ENCODE peak calls at places on chromosomes 6 and 20, in ten cellular contexts. B, M, K, Q, F, A, V, H, U and G are unnamed samples.

GRCh38 chr6:137210903-137211302 is 8.3 kb downstream of the IFNGR1 start:
- DNase-seq in B (peak), M (no peak), K (no peak), Q (no peak), F (peak), A (no peak), V (peak), H (no peak), U (no peak), G (peak)

GRCh38 chr6:157228421-157229218 is 94.7 kb downstream of the TMEM242 start:
- DNase-seq in B (no peak), M (peak), K (no peak), Q (no peak), F (no peak), A (no peak), V (no peak), H (peak), U (no peak), G (no peak)

GRCh38 chr6:117555262-117555849 is 47.0 kb downstream of the GOPC start:
- DNase-seq in B (no peak), M (no peak), K (no peak), Q (no peak), F (no peak), A (no peak), V (no peak), H (no peak), U (no peak), G (no peak)

GRCh38 chr6:91341473-91341872 is 754.6 kb upstream of the MAP3K7 start:
- DNase-seq in B (no peak), M (no peak), K (no peak), Q (no peak), F (no peak), A (no peak), V (no peak), H (no peak), U (no peak), G (no peak)

GRCh38 chr6:42962502-42963178 is 2.1 kb downstream of the GNMT start:
- DNase-seq in B (no peak), M (peak), K (no peak), Q (no peak), F (no peak), A (no peak), V (no peak), H (no peak), U (no peak), G (no peak)

GRCh38 chr6:4017847-4018193 is 61.1 kb downstream of the FAM217A start:
- DNase-seq in B (peak), M (no peak), K (no peak), Q (no peak), F (peak), A (no peak), V (peak), H (no peak), U (peak), G (peak)

GRCh38 chr6:169971171-169971861 is 219.9 kb downstream of the ERMARD start:
- DNase-seq in B (no peak), M (no peak), K (no peak), Q (peak), F (no peak), A (no peak), V (no peak), H (peak), U (no peak), G (no peak)

GRCh38 chr6:20879121-20879520 is 344.9 kb downstream of the CDKAL1 start:
- DNase-seq in B (no peak), M (no peak), K (no peak), Q (no peak), F (no peak), A (no peak), V (no peak), H (no peak), U (peak), G (no peak)

GRCh38 chr20:32898721-32899120 is 40.0 kb downstream of the EFCAB8 start:
- DNase-seq in B (peak), M (no peak), K (no peak), Q (no peak), F (peak), A (no peak), V (peak), H (no peak), U (no peak), G (no peak)

GRCh38 chr6:45698046-45698445 is 317.6 kb downstream of the CLIC5 start:
- DNase-seq in B (no peak), M (no peak), K (no peak), Q (no peak), F (no peak), A (no peak), V (no peak), H (no peak), U (no peak), G (no peak)

GRCh38 chr6:113586413-113586812 is 270.7 kb upstream of the MARCKS start:
- DNase-seq in B (peak), M (no peak), K (no peak), Q (no peak), F (peak), A (no peak), V (peak), H (no peak), U (no peak), G (peak)

GRCh38 chr20:47251154-47252020 is 105.1 kb downstream of the ZMYND8 start:
- DNase-seq in B (no peak), M (no peak), K (no peak), Q (no peak), F (no peak), A (no peak), V (no peak), H (no peak), U (no peak), G (no peak)

GRCh38 chr20:325889-326644 is 715 bp downstream of the SOX12 start:
- DNase-seq in B (peak), M (peak), K (peak), Q (peak), F (peak), A (peak), V (peak), H (peak), U (peak), G (peak)

GRCh38 chr6:74611220-74611619 is 594.6 kb downstream of the COL12A1 start:
- DNase-seq in B (no peak), M (no peak), K (no peak), Q (no peak), F (no peak), A (no peak), V (no peak), H (no peak), U (no peak), G (no peak)

GRCh38 chr6:35489995-35490791 is 6.7 kb downstream of the TEAD3 start:
- DNase-seq in B (peak), M (peak), K (peak), Q (peak), F (peak), A (no peak), V (peak), H (peak), U (no peak), G (peak)

GRCh38 chr20:54479138-54479906 is 3.9 kb downstream of the DOK5 start:
- DNase-seq in B (no peak), M (no peak), K (no peak), Q (no peak), F (peak), A (no peak), V (no peak), H (no peak), U (no peak), G (no peak)

GRCh38 chr20:30610044-30610693 is 647.3 kb upstream of the DEFB115 start:
- DNase-seq in B (no peak), M (no peak), K (peak), Q (no peak), F (no peak), A (no peak), V (no peak), H (no peak), U (no peak), G (no peak)

GRCh38 chr20:39676857-39677351 is 714.8 kb downstream of the DHX35 start:
- DNase-seq in B (peak), M (peak), K (no peak), Q (peak), F (peak), A (no peak), V (peak), H (no peak), U (peak), G (peak)

GRCh38 chr6:105560611-105561066 is 157.8 kb upstream of the PREP start:
- DNase-seq in B (peak), M (no peak), K (no peak), Q (no peak), F (peak), A (no peak), V (no peak), H (no peak), U (peak), G (peak)

GRCh38 chr6:85544776-85545175 is 48.9 kb downstream of the SNX14 start:
- DNase-seq in B (no peak), M (no peak), K (no peak), Q (no peak), F (peak), A (no peak), V (no peak), H (no peak), U (no peak), G (no peak)

GRCh38 chr6:111409430-111409829 is 73.6 kb downstream of the REV3L start:
- DNase-seq in B (no peak), M (no peak), K (no peak), Q (no peak), F (no peak), A (no peak), V (no peak), H (no peak), U (peak), G (no peak)

GRCh38 chr6:113347420-113347819 is 509.7 kb upstream of the MARCKS start:
- DNase-seq in B (peak), M (no peak), K (no peak), Q (no peak), F (peak), A (no peak), V (peak), H (no peak), U (no peak), G (peak)

GRCh38 chr6:167429353-167429752 is 104.5 kb downstream of the TTLL2 start:
- DNase-seq in B (no peak), M (no peak), K (no peak), Q (no peak), F (no peak), A (no peak), V (no peak), H (no peak), U (no peak), G (no peak)

GRCh38 chr6:2396856-2397640 is 151.6 kb upstream of the GMDS start:
- DNase-seq in B (peak), M (no peak), K (peak), Q (no peak), F (peak), A (no peak), V (peak), H (no peak), U (no peak), G (peak)

GRCh38 chr20:64266988-64267387 is 11.4 kb downstream of the PCMTD2 start:
- DNase-seq in B (no peak), M (no peak), K (no peak), Q (no peak), F (no peak), A (no peak), V (no peak), H (no peak), U (no peak), G (no peak)

GRCh38 chr20:23441850-23442313 is 2.4 kb downstream of the CSTL1 start:
- DNase-seq in B (peak), M (peak), K (peak), Q (peak), F (peak), A (peak), V (peak), H (peak), U (peak), G (peak)

GRCh38 chr20:50237349-50237748 is 46.7 kb downstream of the CEBPB start:
- DNase-seq in B (no peak), M (peak), K (no peak), Q (no peak), F (no peak), A (peak), V (no peak), H (no peak), U (no peak), G (no peak)

GRCh38 chr20:39195495-39196129 is 233.5 kb downstream of the DHX35 start:
- DNase-seq in B (no peak), M (no peak), K (no peak), Q (no peak), F (no peak), A (no peak), V (no peak), H (no peak), U (no peak), G (no peak)

GRCh38 chr20:17655865-17656489 is 26.1 kb downstream of the RRBP1 start:
- DNase-seq in B (no peak), M (peak), K (no peak), Q (no peak), F (peak), A (no peak), V (no peak), H (peak), U (peak), G (peak)

GRCh38 chr6:99138445-99138844 is 190.7 kb upstream of the FBXL4 start:
- DNase-seq in B (no peak), M (no peak), K (no peak), Q (no peak), F (no peak), A (no peak), V (no peak), H (no peak), U (no peak), G (no peak)

GRCh38 chr6:128803911-128804310 is 79.0 kb upstream of the LAMA2 start:
- DNase-seq in B (peak), M (peak), K (peak), Q (no peak), F (peak), A (no peak), V (peak), H (no peak), U (no peak), G (peak)

GRCh38 chr6:130760006-130760405 is 67.2 kb upstream of the SMLR1 start:
- DNase-seq in B (peak), M (no peak), K (no peak), Q (no peak), F (peak), A (peak), V (peak), H (no peak), U (peak), G (peak)

GRCh38 chr20:35618372-35619131 is 2.9 kb downstream of the SPAG4 start:
- DNase-seq in B (peak), M (peak), K (no peak), Q (peak), F (peak), A (peak), V (peak), H (peak), U (peak), G (peak)

GRCh38 chr6:47308674-47309325 is 905 bp downstream of the TNFRSF21 start:
- DNase-seq in B (no peak), M (peak), K (peak), Q (peak), F (peak), A (no peak), V (peak), H (peak), U (no peak), G (peak)

GRCh38 chr20:35121186-35121585 is 25.9 kb downstream of the EDEM2 start:
- DNase-seq in B (no peak), M (no peak), K (no peak), Q (no peak), F (no peak), A (no peak), V (no peak), H (no peak), U (no peak), G (no peak)

GRCh38 chr20:37781626-37782025 is 87.8 kb downstream of the CTNNBL1 start:
- DNase-seq in B (no peak), M (no peak), K (no peak), Q (no peak), F (peak), A (no peak), V (no peak), H (no peak), U (peak), G (no peak)
- TF ChIP-seq CTCF in B (no peak), M (no peak), K (no peak), Q (no peak), F (no peak), A (no peak), V (no peak), H (no peak), U (no peak), G (no peak)

GRCh38 chr20:21704408-21705385 is 767 bp upstream of the PAX1 start:
- DNase-seq in B (no peak), M (no peak), K (no peak), Q (no peak), F (no peak), A (no peak), V (no peak), H (no peak), U (no peak), G (no peak)

GRCh38 chr20:21701171-21701876 is 4.1 kb upstream of the PAX1 start:
- DNase-seq in B (no peak), M (no peak), K (no peak), Q (no peak), F (no peak), A (no peak), V (no peak), H (no peak), U (no peak), G (no peak)

GRCh38 chr20:21703740-21704407 is 1.6 kb upstream of the PAX1 start:
- DNase-seq in B (no peak), M (no peak), K (no peak), Q (no peak), F (no peak), A (no peak), V (no peak), H (no peak), U (no peak), G (no peak)

GRCh38 chr20:21702001-21702400 is 3.5 kb upstream of the PAX1 start:
- DNase-seq in B (no peak), M (no peak), K (no peak), Q (no peak), F (no peak), A (no peak), V (no peak), H (no peak), U (no peak), G (no peak)

DNA sequence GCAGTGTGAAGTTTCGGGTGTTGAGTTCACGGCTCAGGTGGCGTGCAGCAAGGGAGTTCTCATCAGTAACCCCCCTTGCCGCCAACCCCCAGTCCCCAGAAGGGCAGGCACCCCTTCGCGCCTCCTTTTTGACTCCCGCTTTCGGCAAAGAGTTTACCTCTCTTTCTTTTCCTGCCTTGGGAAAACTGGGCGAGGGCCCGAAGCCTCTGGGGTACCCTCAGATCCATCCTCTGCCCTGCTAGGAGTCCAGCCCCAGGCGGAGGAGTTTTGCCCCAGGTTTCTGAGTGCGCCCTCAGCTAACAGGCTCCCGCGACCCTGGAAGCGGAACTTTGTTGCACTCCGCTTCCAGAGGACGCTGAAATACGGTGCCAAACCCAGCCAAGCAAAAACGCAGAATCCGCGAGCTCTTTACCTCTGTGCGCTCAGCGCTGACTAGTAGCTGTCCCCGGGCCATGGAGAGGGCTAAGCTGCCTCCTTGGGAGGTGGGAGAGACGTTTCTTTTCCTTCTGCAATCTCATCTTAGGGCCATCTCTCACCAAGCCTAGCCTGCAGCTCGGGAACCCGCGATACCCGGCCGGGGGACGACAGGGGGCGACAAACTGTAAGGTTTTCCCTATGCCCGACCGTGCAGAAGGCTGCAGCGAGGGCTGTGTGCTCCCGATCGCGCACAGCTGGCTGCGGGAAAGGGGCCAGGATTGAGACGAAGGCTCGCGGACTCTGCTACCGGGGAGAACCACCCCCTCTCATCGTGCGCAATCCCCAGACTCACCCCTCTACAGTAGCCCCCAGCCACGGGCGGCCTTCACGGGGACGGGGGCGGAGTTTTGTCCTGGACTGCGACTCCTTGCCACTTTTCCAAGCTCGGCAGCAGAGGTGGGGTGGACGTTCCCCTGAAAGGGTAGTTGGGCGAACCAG is 2.7 kb upstream of the PAX1 start:
- DNase-seq in B (peak), M (peak), K (no peak), Q (peak), F (peak), A (peak), V (peak), H (peak), U (peak), G (peak)
- H3K4me3 ChIP-seq in B (no peak), M (no peak), K (no peak), Q (no peak), F (no peak), A (no peak), V (peak), H (peak), U (no peak), G (no peak)

GRCh38 chr6:155340464-155341129 is 26.3 kb upstream of the TFB1M start:
- DNase-seq in B (peak), M (no peak), K (no peak), Q (no peak), F (peak), A (no peak), V (peak), H (no peak), U (peak), G (peak)
- TF ChIP-seq CTCF in B (peak), M (no peak), K (no peak), Q (no peak), F (peak), A (no peak), V (peak), H (no peak), U (peak), G (peak)

DNA sequence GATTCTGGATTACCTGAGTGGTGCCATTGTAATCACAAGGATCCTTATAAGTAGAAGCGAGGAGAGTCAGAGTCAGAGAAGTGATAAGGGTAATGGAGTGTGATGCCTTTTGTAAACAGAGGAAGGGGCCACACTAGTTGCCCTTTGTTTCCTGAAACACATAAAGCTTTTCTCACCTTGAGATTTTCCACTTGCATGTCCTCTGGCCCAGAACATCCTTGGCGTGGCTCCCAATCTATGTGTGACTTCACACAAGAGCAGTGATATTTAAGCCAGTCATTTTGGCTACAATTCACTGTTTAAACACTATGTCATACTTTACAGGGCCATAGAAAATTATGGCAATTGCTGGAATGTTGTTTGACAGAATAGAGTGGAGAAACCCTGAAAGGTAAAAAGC is 121.3 kb upstream of the BTN3A2 start:
- DNase-seq in B (no peak), M (no peak), K (no peak), Q (peak), F (no peak), A (no peak), V (no peak), H (no peak), U (no peak), G (no peak)
- H3K4me3 ChIP-seq in B (no peak), M (no peak), K (no peak), Q (no peak), F (no peak), A (no peak), V (no peak), H (no peak), U (no peak), G (no peak)

GRCh38 chr6:95364016-95364604 is 213.2 kb upstream of the MANEA start:
- DNase-seq in B (peak), M (no peak), K (no peak), Q (no peak), F (peak), A (no peak), V (peak), H (no peak), U (peak), G (peak)
- TF ChIP-seq CTCF in B (peak), M (peak), K (peak), Q (no peak), F (no peak), A (peak), V (peak), H (no peak), U (peak), G (peak)

GRCh38 chr6:97665410-97665809 is 382.4 kb upstream of the MMS22L start:
- DNase-seq in B (no peak), M (no peak), K (no peak), Q (no peak), F (no peak), A (no peak), V (no peak), H (no peak), U (no peak), G (no peak)

GRCh38 chr6:97669191-97669651 is 386.2 kb upstream of the MMS22L start:
- DNase-seq in B (no peak), M (no peak), K (peak), Q (no peak), F (peak), A (no peak), V (peak), H (no peak), U (peak), G (peak)

GRCh38 chr6:97666889-97667288 is 383.9 kb upstream of the MMS22L start:
- DNase-seq in B (no peak), M (no peak), K (no peak), Q (no peak), F (no peak), A (no peak), V (no peak), H (no peak), U (peak), G (no peak)

GRCh38 chr6:97663252-97663651 is 380.2 kb upstream of the MMS22L start:
- DNase-seq in B (no peak), M (no peak), K (no peak), Q (no peak), F (no peak), A (no peak), V (no peak), H (no peak), U (no peak), G (no peak)

GRCh38 chr6:97668716-97669115 is 385.7 kb upstream of the MMS22L start:
- DNase-seq in B (no peak), M (no peak), K (peak), Q (no peak), F (peak), A (no peak), V (no peak), H (no peak), U (peak), G (no peak)
- H3K4me3 ChIP-seq in B (no peak), M (no peak), K (no peak), Q (no peak), F (peak), A (no peak), V (peak), H (no peak), U (no peak), G (peak)

GRCh38 chr20:57047281-57048026 is 219.0 kb downstream of the BMP7 start:
- DNase-seq in B (no peak), M (no peak), K (no peak), Q (no peak), F (no peak), A (peak), V (no peak), H (peak), U (no peak), G (no peak)
- TF ChIP-seq CTCF in B (no peak), M (no peak), K (no peak), Q (no peak), F (no peak), A (peak), V (no peak), H (no peak), U (no peak), G (no peak)